ENCODE peak calls at places on chromosomes 11 and 22, in six cellular contexts. Q is HCT116, G is OCI-LY7, Y is ureter, I is A172, L is glutamatergic neuron. V is an unnamed sample.

GRCh38 chr11:126594921-126595367 is 239.5 kb downstream of the ST3GAL4 start:
- DNase-seq in I (no peak), G (no peak), Q (no peak), L (no peak), Y (no peak), V (no peak)

GRCh38 chr11:111795333-111795985 is 29.3 kb upstream of the PPP2R1B start:
- DNase-seq in G (no peak), I (no peak), L (no peak), Y (no peak), Q (no peak), V (no peak)

GRCh38 chr11:86949995-86950993 is 4.9 kb downstream of the FZD4 start:
- DNase-seq in I (no peak), Y (no peak), G (no peak), L (no peak), Q (no peak), V (no peak)

GRCh38 chr11:14906614-14907392 is 14.8 kb upstream of the CYP2R1 start:
- DNase-seq in Y (no peak), Q (no peak), G (no peak), L (no peak), I (no peak), V (no peak)

GRCh38 chr22:40709752-40710413 is 30.6 kb downstream of the MCHR1 start:
- DNase-seq in I (no peak), L (no peak), Y (peak; percentile 54), Q (no peak), G (no peak), V (peak; percentile 37)

GRCh38 chr22:26515938-26516337 is 3.7 kb upstream of the TFIP11 start:
- DNase-seq in G (no peak), I (no peak), Q (no peak), Y (no peak), L (no peak), V (no peak)

GRCh38 chr11:69008774-69009440 is 4.1 kb downstream of the MRGPRF start:
- DNase-seq in Y (peak; percentile 93), G (no peak), Q (peak; percentile 83), L (no peak), I (peak; percentile 94), V (peak; percentile 39)

GRCh38 chr22:50342651-50343540 is at the start of gene PPP6R2:
- DNase-seq in Q (no peak), I (no peak), L (peak; percentile 90), Y (peak; percentile 83), G (peak; percentile 85), V (peak; percentile 40)

GRCh38 chr11:121551463-121551862 is 98.7 kb upstream of the SORL1-AS1 start:
- DNase-seq in G (no peak), Q (no peak), L (no peak), Y (no peak), I (no peak), V (no peak)

GRCh38 chr22:17633217-17633997 is 4.9 kb upstream of the ATP6V1E1 start:
- DNase-seq in G (no peak), Q (peak; percentile 87), I (peak; percentile 90), L (no peak), Y (peak; percentile 63), V (no peak)

GRCh38 chr22:19641254-19641982 is 72.9 kb upstream of the SEPTIN5 start:
- DNase-seq in L (peak; percentile 70), Q (peak; percentile 19), Y (no peak), G (no peak), I (no peak), V (no peak)

GRCh38 chr11:123020968-123021367 is 39.3 kb upstream of the BSX start:
- DNase-seq in Y (no peak), I (peak; percentile 35), G (peak; percentile 62), Q (peak; percentile 33), L (peak; percentile 39), V (peak; percentile 82)

GRCh38 chr11:128726464-128727139 is 32.7 kb downstream of the FLI1 start:
- DNase-seq in G (peak; percentile 79), Y (no peak), Q (no peak), I (no peak), L (no peak), V (peak; percentile 85)

GRCh38 chr11:69055212-69055586 is 6.5 kb downstream of the TPCN2 start:
- DNase-seq in Q (no peak), Y (no peak), I (no peak), G (no peak), L (no peak), V (no peak)

GRCh38 chr11:27642954-27643353 is 57.3 kb downstream of the BDNF start:
- DNase-seq in G (no peak), I (no peak), L (no peak), Q (no peak), Y (no peak), V (no peak)

GRCh38 chr11:111417766-111418435 is 38.8 kb upstream of the POU2AF1 start:
- DNase-seq in L (no peak), Y (peak; percentile 65), G (peak; percentile 85), Q (no peak), I (no peak), V (peak; percentile 23)

GRCh38 chr22:37233751-37234631 is 10.1 kb downstream of the RAC2 start:
- DNase-seq in I (no peak), L (no peak), G (no peak), Q (no peak), Y (no peak), V (no peak)

GRCh38 chr11:125561924-125562323 is 7.4 kb upstream of the EI24 start:
- DNase-seq in I (no peak), L (no peak), Y (no peak), G (no peak), Q (no peak), V (no peak)

GRCh38 chr22:45948081-45948648 is 28.8 kb downstream of the WNT7B start:
- DNase-seq in Y (no peak), L (no peak), Q (no peak), G (no peak), I (no peak), V (no peak)

GRCh38 chr22:35470903-35471321 is 69.7 kb upstream of the RASD2 start:
- DNase-seq in G (no peak), I (no peak), Q (peak; percentile 28), L (no peak), Y (no peak), V (peak; percentile 10)

GRCh38 chr22:35918466-35918865 is 110.2 kb downstream of the RBFOX2 start:
- DNase-seq in L (no peak), Q (no peak), Y (no peak), G (no peak), I (no peak), V (no peak)

GRCh38 chr11:104442320-104442719 is 278.4 kb upstream of the PDGFD start:
- DNase-seq in G (no peak), Y (no peak), Q (no peak), I (no peak), L (no peak), V (peak; percentile 77)

GRCh38 chr22:37609240-37610152 is 862 bp downstream of the GGA1 start:
- DNase-seq in L (no peak), I (no peak), Q (no peak), Y (no peak), G (peak; percentile 51), V (no peak)

GRCh38 chr11:118715245-118715807 is 35.9 kb upstream of the TREH start:
- DNase-seq in I (no peak), G (peak; percentile 23), Q (no peak), Y (no peak), L (no peak), V (peak; percentile 32)

GRCh38 chr22:47535681-47536080 is 773.2 kb downstream of the TBC1D22A start:
- DNase-seq in G (no peak), Q (no peak), L (no peak), Y (no peak), I (no peak), V (no peak)

GRCh38 chr22:50678651-50679521 is 6.3 kb downstream of the SHANK3 start:
- DNase-seq in I (no peak), Y (no peak), G (no peak), L (no peak), Q (no peak), V (no peak)

GRCh38 chr22:47345025-47345424 is 582.6 kb downstream of the TBC1D22A start:
- DNase-seq in Q (no peak), L (no peak), G (no peak), Y (peak; percentile 24), I (no peak), V (no peak)

GRCh38 chr11:84775503-84775902 is 851.6 kb downstream of the DLG2 start:
- DNase-seq in G (no peak), Y (no peak), L (no peak), Q (no peak), I (no peak), V (no peak)

GRCh38 chr11:2564008-2564530 is 119.3 kb downstream of the KCNQ1 start:
- DNase-seq in L (no peak), I (no peak), Y (no peak), Q (no peak), G (no peak), V (no peak)

GRCh38 chr11:132072044-132072879 is 701.8 kb downstream of the NTM start:
- DNase-seq in Q (no peak), I (peak; percentile 84), Y (no peak), L (no peak), G (no peak), V (peak; percentile 74)

GRCh38 chr11:67490727-67491065 is 7.9 kb downstream of the AIP start:
- DNase-seq in I (no peak), Q (no peak), G (no peak), Y (no peak), L (no peak), V (no peak)

GRCh38 chr11:79069504-79069903 is 371.3 kb downstream of the TENM4 start:
- DNase-seq in L (no peak), I (no peak), G (no peak), Y (no peak), Q (no peak), V (no peak)

GRCh38 chr11:31966846-31967245 is 124.0 kb upstream of the RCN1 start:
- DNase-seq in L (no peak), Q (no peak), G (no peak), I (no peak), Y (no peak), V (no peak)

GRCh38 chr11:101241160-101241795 is 111.7 kb upstream of the PGR start:
- DNase-seq in I (no peak), Q (no peak), L (no peak), Y (no peak), G (no peak), V (no peak)

GRCh38 chr11:120029321-120029720 is 108.6 kb downstream of the TRIM29 start:
- DNase-seq in Q (no peak), G (no peak), Y (no peak), I (no peak), L (no peak), V (no peak)

GRCh38 chr22:27358096-27358870 is 443.3 kb downstream of the MN1 start:
- DNase-seq in Q (no peak), L (no peak), I (no peak), Y (no peak), G (no peak), V (no peak)

GRCh38 chr11:8656291-8656690 is 26.2 kb downstream of the TRIM66 start:
- DNase-seq in I (no peak), Y (no peak), Q (no peak), G (no peak), L (no peak), V (no peak)

GRCh38 chr11:133197425-133197824 is 334.9 kb downstream of the OPCML start:
- DNase-seq in Q (no peak), I (no peak), Y (no peak), L (no peak), G (no peak), V (no peak)

GRCh38 chr11:86118201-86118600 is 49.3 kb upstream of the PICALM start:
- DNase-seq in L (no peak), Y (no peak), Q (no peak), I (no peak), G (no peak), V (no peak)